ENCODE peak calls at places on chromosomes 1 and 21, in six cellular contexts. E is progenitor cell of endocrine pancreas, S is fibroblast of mammary gland, F is stomach, Q is RWPE1, M is mucosa of descending colon. T is an unnamed sample.
A peak's percentile ranks its signal among the peaks of the same experiment; 100 is the strongest.

GRCh38 chr1:227887697-227888403 is 59.9 kb downstream of the WNT9A start:
- DNase-seq in E (peak; percentile 10), S (no peak), F (peak; percentile 41), Q (no peak), M (peak; percentile 59), T (peak; percentile 8)

GRCh38 chr1:6700853-6701436 is 671 bp downstream of the DNAJC11 start:
- DNase-seq in E (no peak), S (no peak), F (no peak), Q (no peak), M (no peak), T (no peak)

GRCh38 chr1:198809247-198809646 is 170.4 kb downstream of the PTPRC start:
- DNase-seq in E (no peak), S (peak; percentile 54), F (no peak), Q (no peak), M (no peak), T (no peak)

GRCh38 chr1:178010674-178011073 is 40.8 kb upstream of the SEC16B start:
- DNase-seq in E (no peak), S (no peak), F (no peak), Q (no peak), M (no peak), T (no peak)

GRCh38 chr1:47732489-47732888 is 264.7 kb downstream of the TRABD2B start:
- DNase-seq in E (no peak), S (peak; percentile 20), F (no peak), Q (no peak), M (no peak), T (no peak)

GRCh38 chr1:234611799-234612351 is 1.9 kb upstream of the IRF2BP2 start:
- DNase-seq in E (no peak), S (no peak), F (peak; percentile 59), Q (no peak), M (peak; percentile 66), T (no peak)

GRCh38 chr1:202625416-202626360 is 84.6 kb downstream of the SYT2 start:
- DNase-seq in E (peak; percentile 52), S (peak; percentile 61), F (peak; percentile 74), Q (peak; percentile 72), M (peak; percentile 83), T (peak; percentile 83)

GRCh38 chr1:245611251-245611650 is 456.5 kb downstream of the KIF26B start:
- DNase-seq in E (no peak), S (no peak), F (no peak), Q (no peak), M (no peak), T (no peak)

GRCh38 chr1:156581661-156582387 is 2.3 kb downstream of the TTC24 start:
- DNase-seq in E (no peak), S (no peak), F (no peak), Q (no peak), M (peak; percentile 22), T (no peak)

GRCh38 chr21:37869661-37870060 is 46.6 kb downstream of the KCNJ6 start:
- DNase-seq in E (no peak), S (no peak), F (no peak), Q (no peak), M (no peak), T (no peak)

GRCh38 chr1:107692580-107693345 is 272.2 kb downstream of the VAV3 start:
- DNase-seq in E (no peak), S (no peak), F (no peak), Q (no peak), M (no peak), T (no peak)

GRCh38 chr1:99170516-99170915 is 93.8 kb upstream of the PLPPR4 start:
- DNase-seq in E (no peak), S (peak; percentile 42), F (no peak), Q (peak; percentile 54), M (no peak), T (no peak)

GRCh38 chr1:27517907-27518718 is 28.1 kb upstream of the WASF2 start:
- DNase-seq in E (no peak), S (no peak), F (peak; percentile 76), Q (no peak), M (peak; percentile 91), T (no peak)

GRCh38 chr1:39387452-39387851 is 104.0 kb upstream of the BMP8A start:
- DNase-seq in E (no peak), S (peak; percentile 86), F (no peak), Q (peak; percentile 68), M (no peak), T (no peak)

GRCh38 chr1:165539306-165539705 is 4.5 kb upstream of the LRRC52 start:
- DNase-seq in E (no peak), S (no peak), F (no peak), Q (peak; percentile 6), M (no peak), T (no peak)

GRCh38 chr1:9825101-9826074 is 1.6 kb upstream of the CLSTN1 start:
- DNase-seq in E (no peak), S (peak; percentile 58), F (peak; percentile 82), Q (peak; percentile 97), M (peak; percentile 87), T (no peak)

GRCh38 chr1:36095760-36096405 is 7.2 kb downstream of the ADPRS start:
- DNase-seq in E (no peak), S (peak; percentile 26), F (no peak), Q (no peak), M (no peak), T (no peak)

GRCh38 chr1:64980745-64981601 is 14.6 kb upstream of the JAK1 start:
- DNase-seq in E (no peak), S (peak; percentile 14), F (peak; percentile 30), Q (no peak), M (peak; percentile 42), T (no peak)

GRCh38 chr1:214615871-214616270 is 12.9 kb downstream of the CENPF start:
- DNase-seq in E (no peak), S (peak; percentile 46), F (no peak), Q (no peak), M (no peak), T (no peak)

GRCh38 chr1:40662864-40663263 is 2.6 kb downstream of the RIMS3 start:
- DNase-seq in E (no peak), S (no peak), F (no peak), Q (peak; percentile 49), M (no peak), T (no peak)

GRCh38 chr1:226626577-226626956 is 78.0 kb downstream of the STUM start:
- DNase-seq in E (peak; percentile 49), S (peak; percentile 76), F (peak; percentile 77), Q (peak; percentile 72), M (peak; percentile 69), T (peak; percentile 82)

GRCh38 chr1:32533792-32534327 is 5.4 kb upstream of the ZBTB8A start:
- DNase-seq in E (no peak), S (no peak), F (no peak), Q (no peak), M (no peak), T (no peak)

GRCh38 chr1:39926820-39927219 is 25.1 kb upstream of the MYCL start:
- DNase-seq in E (no peak), S (no peak), F (no peak), Q (no peak), M (no peak), T (no peak)

GRCh38 chr1:23473037-23473800 is 10.8 kb downstream of the ASAP3 start:
- DNase-seq in E (no peak), S (peak; percentile 68), F (no peak), Q (peak; percentile 46), M (no peak), T (no peak)

GRCh38 chr1:229479660-229480399 is 28.3 kb downstream of the NUP133 start:
- DNase-seq in E (no peak), S (no peak), F (no peak), Q (no peak), M (no peak), T (no peak)

GRCh38 chr1:180365039-180365438 is 135.0 kb downstream of the LHX4 start:
- DNase-seq in E (no peak), S (peak; percentile 11), F (no peak), Q (no peak), M (no peak), T (peak; percentile 8)

GRCh38 chr1:20739225-20739624 is 6.7 kb upstream of the SH2D5 start:
- DNase-seq in E (no peak), S (peak; percentile 64), F (no peak), Q (peak; percentile 34), M (no peak), T (no peak)

GRCh38 chr1:196609114-196609737 is 986 bp upstream of the KCNT2 start:
- DNase-seq in E (peak; percentile 28), S (peak; percentile 14), F (no peak), Q (no peak), M (no peak), T (peak; percentile 33)

GRCh38 chr1:229370601-229371021 is 27.8 kb upstream of the CCSAP start:
- DNase-seq in E (no peak), S (no peak), F (no peak), Q (no peak), M (no peak), T (no peak)

GRCh38 chr21:34008618-34009017 is 64.8 kb upstream of the MRPS6 start:
- DNase-seq in E (no peak), S (peak; percentile 52), F (no peak), Q (no peak), M (no peak), T (no peak)

GRCh38 chr1:25691211-25691610 is 74.6 kb downstream of the MAN1C1 start:
- DNase-seq in E (no peak), S (no peak), F (no peak), Q (no peak), M (no peak), T (no peak)

GRCh38 chr1:93576346-93576745 is 105.3 kb downstream of the BCAR3 start:
- DNase-seq in E (no peak), S (no peak), F (no peak), Q (no peak), M (no peak), T (no peak)
- TF ChIP-seq CTCF in E (no peak), S (no peak), F (no peak), Q (no peak), M (no peak), T (no peak)

GRCh38 chr1:191869790-191870312 is 288.4 kb upstream of the RGS18 start:
- DNase-seq in E (no peak), S (no peak), F (no peak), Q (no peak), M (no peak), T (no peak)
- TF ChIP-seq CTCF in E (no peak), S (no peak), F (no peak), Q (no peak), M (no peak), T (no peak)

DNA sequence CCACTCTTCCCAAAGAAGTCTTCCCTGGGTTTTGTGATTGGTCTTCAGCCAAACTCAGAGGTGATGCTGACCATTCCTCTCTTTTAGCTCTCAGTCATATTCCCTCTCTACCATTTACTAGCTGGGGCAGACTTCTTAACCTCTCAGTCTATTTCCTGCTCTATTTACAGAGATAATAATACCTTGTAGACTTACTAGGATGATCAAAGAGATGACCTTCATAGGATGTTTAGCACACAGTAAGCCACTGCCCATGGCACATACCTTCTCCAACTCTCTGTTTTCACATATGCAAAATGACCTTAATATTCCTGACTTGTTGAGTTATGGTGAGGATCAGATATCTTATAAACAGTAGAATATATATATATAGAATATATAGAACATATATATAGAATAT is 106.2 kb upstream of the L1TD1 start:
- DNase-seq in E (no peak), S (no peak), F (no peak), Q (no peak), M (no peak), T (no peak)
- TF ChIP-seq CTCF in E (no peak), S (no peak), F (no peak), Q (no peak), M (no peak), T (no peak)

GRCh38 chr1:110563089-110563488 is 43.1 kb downstream of the KCNA2 start:
- DNase-seq in E (no peak), S (no peak), F (no peak), Q (no peak), M (no peak), T (no peak)
- TF ChIP-seq CTCF in E (no peak), S (no peak), F (no peak), Q (no peak), M (no peak), T (no peak)

T was measured in endothelial cell.